ENCODE peak calls at places on chromosomes 2 and 18, in five cellular contexts. Z, M, H, P and R are unnamed samples.

GRCh38 chr2:39494784-39495251 is 57.7 kb upstream of the MAP4K3 start:
- DNase-seq in M (peak), P (peak), H (peak), Z (no peak), R (no peak)

GRCh38 chr2:54099370-54099769 is 16.0 kb upstream of the ACYP2 start:
- DNase-seq in H (no peak), M (no peak), Z (no peak), P (no peak), R (no peak)

GRCh38 chr2:112728384-112729175 is 7.8 kb downstream of the NT5DC4 start:
- DNase-seq in H (no peak), P (no peak), M (peak), Z (no peak), R (peak)

GRCh38 chr2:240555541-240556250 is 2.1 kb downstream of the ANKMY1 start:
- DNase-seq in P (no peak), Z (no peak), H (no peak), M (no peak), R (no peak)

GRCh38 chr2:62801814-62802524 is 96.5 kb downstream of the EHBP1 start:
- DNase-seq in M (no peak), H (no peak), Z (no peak), P (no peak), R (no peak)

GRCh38 chr2:177165731-177166711 is 46.6 kb upstream of the HNRNPA3 start:
- DNase-seq in M (no peak), P (no peak), H (no peak), Z (no peak), R (no peak)

GRCh38 chr2:172214252-172214651 is 111.6 kb upstream of the DLX2 start:
- DNase-seq in P (no peak), M (no peak), H (no peak), Z (no peak), R (no peak)

GRCh38 chr2:236169741-236170654 is 1.8 kb upstream of the GBX2 start:
- DNase-seq in H (no peak), Z (no peak), M (no peak), P (no peak), R (no peak)

GRCh38 chr2:173021939-173022371 is 53.7 kb upstream of the MAP3K20 start:
- DNase-seq in H (no peak), M (peak), P (no peak), Z (no peak), R (no peak)

GRCh38 chr18:13137041-13137938 is 81.3 kb upstream of the LDLRAD4 start:
- DNase-seq in P (no peak), H (peak), M (peak), Z (peak), R (peak)